ENCODE peak calls at places on chromosomes 16 and 17, in four cellular contexts. N is GM23338, E is K562, Y is fibroblast of lung. L is an unnamed sample.

GRCh38 chr16:81333356-81333755 is 18.6 kb downstream of the GAN start:
- DNase-seq in N (no peak), E (no peak), Y (no peak), L (no peak)

GRCh38 chr16:31256466-31256865 is 3.3 kb upstream of the ITGAM start:
- DNase-seq in N (no peak), E (no peak), Y (no peak), L (no peak)

GRCh38 chr16:82891918-82892317 is 265.1 kb downstream of the CDH13 start:
- DNase-seq in N (no peak), E (no peak), Y (no peak), L (no peak)

GRCh38 chr17:81393684-81394376 is 1.4 kb upstream of the BAHCC1 start:
- DNase-seq in N (peak; percentile 100), E (peak; percentile 97), Y (peak; percentile 99), L (peak; percentile 100)

GRCh38 chr16:17518441-17518840 is 47.7 kb upstream of the XYLT1 start:
- DNase-seq in N (no peak), E (no peak), Y (peak; percentile 97), L (no peak)

GRCh38 chr16:28985206-28985605 is 354 bp downstream of the LAT start:
- DNase-seq in N (no peak), E (no peak), Y (no peak), L (no peak)

GRCh38 chr16:17380613-17381012 is 90.1 kb downstream of the XYLT1 start:
- DNase-seq in N (no peak), E (no peak), Y (peak; percentile 78), L (no peak)

GRCh38 chr17:78672880-78673371 is 95.7 kb upstream of the DNAH17 start:
- DNase-seq in N (no peak), E (no peak), Y (no peak), L (no peak)

GRCh38 chr17:56185905-56186783 is 32.9 kb downstream of the ANKFN1 start:
- DNase-seq in N (no peak), E (no peak), Y (peak; percentile 96), L (no peak)

GRCh38 chr17:41098476-41098875 is 534 bp upstream of the KRTAP4-8 start:
- DNase-seq in N (no peak), E (no peak), Y (peak; percentile 53), L (no peak)

GRCh38 chr17:77247048-77247541 is 106.3 kb downstream of the SEC14L1 start:
- DNase-seq in N (peak; percentile 91), E (peak; percentile 93), Y (peak; percentile 57), L (peak; percentile 60)

GRCh38 chr17:56653877-56654276 is 60.4 kb downstream of the NOG start:
- DNase-seq in N (peak; percentile 93), E (peak; percentile 34), Y (peak; percentile 52), L (peak; percentile 63)

GRCh38 chr17:10051112-10051511 is 146.0 kb upstream of the RCVRN start:
- DNase-seq in N (no peak), E (no peak), Y (no peak), L (no peak)

GRCh38 chr17:73311428-73311780 is 397 bp downstream of the CDC42EP4 start:
- DNase-seq in N (no peak), E (peak; percentile 52), Y (no peak), L (no peak)

GRCh38 chr17:21388066-21388465 is 11.9 kb downstream of the KCNJ12 start:
- DNase-seq in N (no peak), E (no peak), Y (no peak), L (no peak)

GRCh38 chr17:49269356-49269755 is 38.8 kb upstream of the PHOSPHO1 start:
- DNase-seq in N (no peak), E (no peak), Y (no peak), L (no peak)

GRCh38 chr17:58375216-58375615 is 23.2 kb upstream of the SUPT4H1 start:
- DNase-seq in N (no peak), E (no peak), Y (no peak), L (no peak)

DNA sequence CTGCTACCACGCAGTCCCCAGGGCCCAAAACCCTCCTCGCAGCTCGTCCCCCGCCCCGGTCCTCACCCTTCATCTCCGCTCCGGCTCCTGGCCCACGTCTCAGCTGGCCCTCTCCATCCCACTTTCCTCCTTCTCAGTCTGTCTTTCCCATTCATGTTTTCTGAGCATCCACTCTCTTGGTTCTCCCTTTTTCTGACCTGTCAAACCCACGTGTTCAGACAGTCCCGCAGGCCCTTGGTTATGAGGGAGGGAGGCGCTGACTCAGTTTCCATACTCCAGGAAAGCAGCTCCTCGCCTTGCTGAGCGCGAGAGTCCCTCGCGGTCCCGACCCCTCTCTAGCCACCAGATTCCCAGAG is 392 bp upstream of the HID1 start:
- DNase-seq in N (no peak), E (no peak), Y (no peak), L (no peak)
- TF ChIP-seq EZH2 in N (peak; percentile 64), E (no peak), Y (peak; percentile 80), L (no peak)

GRCh38 chr17:977163-977562 is 2.4 kb downstream of the NXN start:
- DNase-seq in N (no peak), E (no peak), Y (peak; percentile 63), L (no peak)

GRCh38 chr17:976316-976715 is 3.3 kb downstream of the NXN start:
- DNase-seq in N (no peak), E (no peak), Y (no peak), L (no peak)

GRCh38 chr17:978110-979093 is 1.2 kb downstream of the NXN start:
- DNase-seq in N (no peak), E (no peak), Y (peak; percentile 62), L (no peak)

GRCh38 chr17:973053-973452 is 6.5 kb downstream of the NXN start:
- DNase-seq in N (peak; percentile 77), E (no peak), Y (peak; percentile 67), L (peak; percentile 69)

GRCh38 chr17:975321-975982 is 4.1 kb downstream of the NXN start:
- DNase-seq in N (no peak), E (no peak), Y (peak; percentile 40), L (no peak)
- TF ChIP-seq EZH2 in N (no peak), E (no peak), Y (no peak), L (no peak)

GRCh38 chr16:48810803-48811453 is 200.9 kb upstream of the N4BP1 start:
- DNase-seq in N (peak; percentile 52), E (no peak), Y (no peak), L (no peak)
- TF ChIP-seq EZH2 in N (peak; percentile 33), E (no peak), Y (peak; percentile 55), L (no peak)

GRCh38 chr17:47358652-47359051 is 34.9 kb downstream of the EFCAB13 start:
- DNase-seq in N (no peak), E (no peak), Y (no peak), L (no peak)

GRCh38 chr17:47367257-47367656 is 43.5 kb downstream of the EFCAB13 start:
- DNase-seq in N (no peak), E (no peak), Y (no peak), L (no peak)

GRCh38 chr17:47368262-47368661 is 44.5 kb downstream of the EFCAB13 start:
- DNase-seq in N (no peak), E (no peak), Y (no peak), L (no peak)

DNA sequence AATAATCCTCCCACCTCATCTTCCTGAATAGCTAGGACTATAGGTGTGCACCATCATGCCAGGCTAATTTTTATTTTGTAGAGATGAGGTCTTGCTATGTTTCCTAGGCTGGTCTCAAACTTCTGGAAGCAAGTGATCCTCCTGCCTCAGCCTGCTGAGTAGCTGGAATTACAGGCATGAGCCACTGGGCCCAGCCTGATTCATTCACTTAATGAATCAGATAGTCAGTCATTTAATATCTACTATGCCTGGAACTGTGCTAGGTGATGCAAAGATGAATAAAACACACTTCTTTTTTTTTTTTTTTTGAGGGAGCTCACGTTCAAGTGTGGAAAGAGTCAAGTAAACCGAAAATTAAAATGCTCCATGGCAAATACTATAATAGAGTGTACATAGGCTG is 39.4 kb downstream of the EFCAB13 start:
- DNase-seq in N (no peak), E (no peak), Y (no peak), L (no peak)
- TF ChIP-seq EZH2 in N (no peak), E (no peak), Y (no peak), L (no peak)

L was measured in HCT116.